ENCODE peak calls at places on chromosomes 3 and 15, in five cellular contexts. One of them, this sample, is unnamed.

GRCh38 chr3:14570089-14570488 is 29.9 kb upstream of the GRIP2 start:
- DNase-seq in Daoy: no peak
- DNase-seq in mesothelial cell of epicardium: no peak
- DNase-seq in T-helper 17 cell: no peak
- DNase-seq in uterus: no peak
- DNase-seq in this sample: no peak

GRCh38 chr3:37862219-37862711 is 585 bp downstream of the CTDSPL start:
- DNase-seq in mesothelial cell of epicardium: peak
- DNase-seq in T-helper 17 cell: no peak
- DNase-seq in uterus: peak
- DNase-seq in Daoy: peak
- DNase-seq in this sample: peak

GRCh38 chr15:65773386-65774111 is 18.5 kb downstream of the DENND4A start:
- DNase-seq in mesothelial cell of epicardium: no peak
- DNase-seq in uterus: no peak
- DNase-seq in T-helper 17 cell: no peak
- DNase-seq in Daoy: no peak
- DNase-seq in this sample: no peak

GRCh38 chr3:182979719-182980191 is 583 bp downstream of the DCUN1D1 start:
- DNase-seq in T-helper 17 cell: peak
- DNase-seq in uterus: peak
- DNase-seq in Daoy: peak
- DNase-seq in mesothelial cell of epicardium: peak
- DNase-seq in this sample: peak

GRCh38 chr3:54604495-54604894 is 323.4 kb downstream of the LRTM1 start:
- DNase-seq in T-helper 17 cell: no peak
- DNase-seq in Daoy: no peak
- DNase-seq in mesothelial cell of epicardium: no peak
- DNase-seq in uterus: no peak
- DNase-seq in this sample: no peak

GRCh38 chr15:29539736-29540135 is 270.1 kb upstream of the NSMCE3 start:
- DNase-seq in Daoy: no peak
- DNase-seq in mesothelial cell of epicardium: no peak
- DNase-seq in T-helper 17 cell: no peak
- DNase-seq in uterus: no peak
- DNase-seq in this sample: no peak

GRCh38 chr3:15384510-15385237 is 42.7 kb downstream of the METTL6 start:
- DNase-seq in mesothelial cell of epicardium: no peak
- DNase-seq in uterus: no peak
- DNase-seq in Daoy: no peak
- DNase-seq in T-helper 17 cell: no peak
- DNase-seq in this sample: no peak

GRCh38 chr15:91141102-91141501 is 41.0 kb downstream of the SV2B start:
- DNase-seq in T-helper 17 cell: no peak
- DNase-seq in uterus: no peak
- DNase-seq in mesothelial cell of epicardium: no peak
- DNase-seq in Daoy: no peak
- DNase-seq in this sample: no peak

GRCh38 chr3:38000242-38000916 is 9.8 kb downstream of the VILL start:
- DNase-seq in T-helper 17 cell: no peak
- DNase-seq in uterus: peak
- DNase-seq in Daoy: no peak
- DNase-seq in mesothelial cell of epicardium: no peak
- DNase-seq in this sample: peak

GRCh38 chr3:186825294-186825821 is 17.2 kb upstream of the ADIPOQ start:
- DNase-seq in uterus: no peak
- DNase-seq in T-helper 17 cell: no peak
- DNase-seq in mesothelial cell of epicardium: peak
- DNase-seq in Daoy: peak
- DNase-seq in this sample: no peak

GRCh38 chr3:170869645-170870593 is at the start of gene RPL22L1:
- DNase-seq in mesothelial cell of epicardium: peak
- DNase-seq in Daoy: peak
- DNase-seq in uterus: peak
- DNase-seq in T-helper 17 cell: peak
- DNase-seq in this sample: peak

GRCh38 chr3:132543016-132543739 is 53.9 kb upstream of the ACKR4 start:
- DNase-seq in T-helper 17 cell: no peak
- DNase-seq in Daoy: peak
- DNase-seq in mesothelial cell of epicardium: no peak
- DNase-seq in uterus: no peak
- DNase-seq in this sample: no peak

GRCh38 chr15:85044251-85044853 is 62.7 kb downstream of the PDE8A start:
- DNase-seq in T-helper 17 cell: no peak
- DNase-seq in Daoy: peak
- DNase-seq in uterus: peak
- DNase-seq in mesothelial cell of epicardium: no peak
- DNase-seq in this sample: no peak

GRCh38 chr3:42013652-42014442 is 51.9 kb upstream of the ULK4 start:
- DNase-seq in Daoy: no peak
- DNase-seq in mesothelial cell of epicardium: peak
- DNase-seq in uterus: peak
- DNase-seq in T-helper 17 cell: peak
- DNase-seq in this sample: peak

GRCh38 chr3:48236531-48236930 is 4.4 kb upstream of the ZNF589 start:
- DNase-seq in uterus: no peak
- DNase-seq in mesothelial cell of epicardium: no peak
- DNase-seq in Daoy: no peak
- DNase-seq in T-helper 17 cell: no peak
- DNase-seq in this sample: no peak

GRCh38 chr3:12999147-13000140 is 73.8 kb downstream of the IQSEC1 start:
- DNase-seq in Daoy: peak
- DNase-seq in T-helper 17 cell: no peak
- DNase-seq in mesothelial cell of epicardium: no peak
- DNase-seq in uterus: peak
- DNase-seq in this sample: peak

GRCh38 chr3:67113802-67114407 is 115.8 kb downstream of the KBTBD8 start:
- DNase-seq in Daoy: peak
- DNase-seq in mesothelial cell of epicardium: peak
- DNase-seq in uterus: peak
- DNase-seq in T-helper 17 cell: peak
- DNase-seq in this sample: peak

GRCh38 chr3:55426486-55426885 is 60.6 kb downstream of the WNT5A start:
- DNase-seq in Daoy: no peak
- DNase-seq in uterus: no peak
- DNase-seq in T-helper 17 cell: no peak
- DNase-seq in mesothelial cell of epicardium: no peak
- DNase-seq in this sample: no peak

GRCh38 chr3:197516517-197516889 is 39.3 kb downstream of the BDH1 start:
- DNase-seq in uterus: no peak
- DNase-seq in mesothelial cell of epicardium: no peak
- DNase-seq in Daoy: peak
- DNase-seq in T-helper 17 cell: no peak
- DNase-seq in this sample: no peak

GRCh38 chr3:193655827-193656433 is 62.9 kb downstream of the OPA1 start:
- DNase-seq in T-helper 17 cell: no peak
- DNase-seq in Daoy: no peak
- DNase-seq in uterus: no peak
- DNase-seq in mesothelial cell of epicardium: no peak
- DNase-seq in this sample: no peak

This sample was measured in heart left ventricle.